ENCODE peak calls at places on chromosomes 5 and 9, in ten cellular contexts. One of them, this sample, is unnamed.

GRCh38 chr9:89491688-89492087 is 6.2 kb downstream of the SEMA4D start:
- DNase-seq in neural crest cell: no peak
- DNase-seq in LNCaP clone FGC: no peak
- DNase-seq in GM06990: no peak
- DNase-seq in brain microvascular endothelial cell: no peak
- DNase-seq in astrocyte: no peak
- DNase-seq in HepG2: no peak
- DNase-seq in astrocyte of the spinal cord: no peak
- DNase-seq in GM12864: no peak
- DNase-seq in fibroblast of pulmonary artery: no peak
- DNase-seq in this sample: no peak

GRCh38 chr9:114002271-114002985 is 75.7 kb downstream of the AMBP start:
- DNase-seq in neural crest cell: no peak
- DNase-seq in LNCaP clone FGC: no peak
- DNase-seq in GM06990: no peak
- DNase-seq in brain microvascular endothelial cell: no peak
- DNase-seq in astrocyte: no peak
- DNase-seq in HepG2: no peak
- DNase-seq in astrocyte of the spinal cord: no peak
- DNase-seq in GM12864: no peak
- DNase-seq in fibroblast of pulmonary artery: no peak
- DNase-seq in this sample: no peak

GRCh38 chr9:127448112-127448805 is 2.9 kb downstream of the RPL12 start:
- DNase-seq in neural crest cell: no peak
- DNase-seq in LNCaP clone FGC: no peak
- DNase-seq in GM06990: no peak
- DNase-seq in brain microvascular endothelial cell: no peak
- DNase-seq in astrocyte: no peak
- DNase-seq in HepG2: no peak
- DNase-seq in astrocyte of the spinal cord: no peak
- DNase-seq in GM12864: no peak
- DNase-seq in fibroblast of pulmonary artery: no peak
- DNase-seq in this sample: no peak

GRCh38 chr9:81032831-81033230 is 656.5 kb downstream of the TLE1 start:
- DNase-seq in neural crest cell: peak; percentile 3
- DNase-seq in LNCaP clone FGC: no peak
- DNase-seq in GM06990: no peak
- DNase-seq in brain microvascular endothelial cell: peak; percentile 10
- DNase-seq in astrocyte: peak; percentile 81
- DNase-seq in HepG2: no peak
- DNase-seq in astrocyte of the spinal cord: peak; percentile 65
- DNase-seq in GM12864: no peak
- DNase-seq in fibroblast of pulmonary artery: peak; percentile 5
- DNase-seq in this sample: peak; percentile 4

GRCh38 chr5:79886456-79886855 is 104.6 kb downstream of the MTX3 start:
- DNase-seq in neural crest cell: no peak
- DNase-seq in LNCaP clone FGC: no peak
- DNase-seq in GM06990: no peak
- DNase-seq in brain microvascular endothelial cell: no peak
- DNase-seq in astrocyte: no peak
- DNase-seq in HepG2: no peak
- DNase-seq in astrocyte of the spinal cord: no peak
- DNase-seq in GM12864: no peak
- DNase-seq in fibroblast of pulmonary artery: no peak
- DNase-seq in this sample: no peak

GRCh38 chr9:34988218-34989055 is 1.1 kb upstream of the DNAJB5 start:
- DNase-seq in neural crest cell: no peak
- DNase-seq in LNCaP clone FGC: no peak
- DNase-seq in GM06990: peak; percentile 41
- DNase-seq in brain microvascular endothelial cell: no peak
- DNase-seq in astrocyte: no peak
- DNase-seq in HepG2: no peak
- DNase-seq in astrocyte of the spinal cord: no peak
- DNase-seq in GM12864: no peak
- DNase-seq in fibroblast of pulmonary artery: no peak
- DNase-seq in this sample: no peak

GRCh38 chr5:181190711-181191525 is 14.1 kb downstream of the TRIM7 start:
- DNase-seq in neural crest cell: peak; percentile 46
- DNase-seq in LNCaP clone FGC: no peak
- DNase-seq in GM06990: peak; percentile 76
- DNase-seq in brain microvascular endothelial cell: no peak
- DNase-seq in astrocyte: no peak
- DNase-seq in HepG2: no peak
- DNase-seq in astrocyte of the spinal cord: no peak
- DNase-seq in GM12864: no peak
- DNase-seq in fibroblast of pulmonary artery: peak; percentile 46
- DNase-seq in this sample: no peak

GRCh38 chr5:44875661-44876250 is 67.0 kb downstream of the MRPS30 start:
- DNase-seq in neural crest cell: no peak
- DNase-seq in LNCaP clone FGC: no peak
- DNase-seq in GM06990: peak; percentile 76
- DNase-seq in brain microvascular endothelial cell: no peak
- DNase-seq in astrocyte: peak; percentile 92
- DNase-seq in HepG2: peak; percentile 51
- DNase-seq in astrocyte of the spinal cord: peak; percentile 92
- DNase-seq in GM12864: peak; percentile 59
- DNase-seq in fibroblast of pulmonary artery: no peak
- DNase-seq in this sample: no peak

GRCh38 chr9:136694163-136694864 is 7.1 kb upstream of the AGPAT2 start:
- DNase-seq in neural crest cell: peak; percentile 61
- DNase-seq in LNCaP clone FGC: no peak
- DNase-seq in GM06990: no peak
- DNase-seq in brain microvascular endothelial cell: no peak
- DNase-seq in astrocyte: no peak
- DNase-seq in HepG2: peak; percentile 33
- DNase-seq in astrocyte of the spinal cord: no peak
- DNase-seq in GM12864: no peak
- DNase-seq in fibroblast of pulmonary artery: peak; percentile 50
- DNase-seq in this sample: no peak

GRCh38 chr5:14261237-14261636 is 118.1 kb downstream of the TRIO start:
- DNase-seq in neural crest cell: no peak
- DNase-seq in LNCaP clone FGC: no peak
- DNase-seq in GM06990: no peak
- DNase-seq in brain microvascular endothelial cell: no peak
- DNase-seq in astrocyte: no peak
- DNase-seq in HepG2: no peak
- DNase-seq in astrocyte of the spinal cord: no peak
- DNase-seq in GM12864: no peak
- DNase-seq in fibroblast of pulmonary artery: no peak
- DNase-seq in this sample: no peak

GRCh38 chr5:1140188-1140817 is 28.4 kb upstream of the SLC12A7 start:
- DNase-seq in neural crest cell: peak; percentile 53
- DNase-seq in LNCaP clone FGC: peak; percentile 36
- DNase-seq in GM06990: peak; percentile 71
- DNase-seq in brain microvascular endothelial cell: no peak
- DNase-seq in astrocyte: peak; percentile 6
- DNase-seq in HepG2: peak; percentile 54
- DNase-seq in astrocyte of the spinal cord: no peak
- DNase-seq in GM12864: no peak
- DNase-seq in fibroblast of pulmonary artery: peak; percentile 48
- DNase-seq in this sample: no peak

GRCh38 chr5:56166671-56167070 is 66.5 kb downstream of the ANKRD55 start:
- DNase-seq in neural crest cell: no peak
- DNase-seq in LNCaP clone FGC: no peak
- DNase-seq in GM06990: no peak
- DNase-seq in brain microvascular endothelial cell: no peak
- DNase-seq in astrocyte: no peak
- DNase-seq in HepG2: no peak
- DNase-seq in astrocyte of the spinal cord: no peak
- DNase-seq in GM12864: no peak
- DNase-seq in fibroblast of pulmonary artery: no peak
- DNase-seq in this sample: no peak

GRCh38 chr5:57776035-57776434 is 293.4 kb upstream of the ACTBL2 start:
- DNase-seq in neural crest cell: no peak
- DNase-seq in LNCaP clone FGC: no peak
- DNase-seq in GM06990: no peak
- DNase-seq in brain microvascular endothelial cell: no peak
- DNase-seq in astrocyte: no peak
- DNase-seq in HepG2: no peak
- DNase-seq in astrocyte of the spinal cord: no peak
- DNase-seq in GM12864: no peak
- DNase-seq in fibroblast of pulmonary artery: no peak
- DNase-seq in this sample: no peak

GRCh38 chr9:87665516-87665915 is 60.4 kb upstream of the CTSL start:
- DNase-seq in neural crest cell: no peak
- DNase-seq in LNCaP clone FGC: no peak
- DNase-seq in GM06990: no peak
- DNase-seq in brain microvascular endothelial cell: no peak
- DNase-seq in astrocyte: no peak
- DNase-seq in HepG2: no peak
- DNase-seq in astrocyte of the spinal cord: no peak
- DNase-seq in GM12864: no peak
- DNase-seq in fibroblast of pulmonary artery: no peak
- DNase-seq in this sample: no peak
- TF ChIP-seq CTCF in neural crest cell: no peak
- TF ChIP-seq CTCF in LNCaP clone FGC: no peak
- TF ChIP-seq CTCF in GM06990: no peak
- TF ChIP-seq CTCF in brain microvascular endothelial cell: no peak
- TF ChIP-seq CTCF in astrocyte: no peak
- TF ChIP-seq CTCF in HepG2: no peak
- TF ChIP-seq CTCF in astrocyte of the spinal cord: no peak
- TF ChIP-seq CTCF in GM12864: no peak
- TF ChIP-seq CTCF in fibroblast of pulmonary artery: no peak
- TF ChIP-seq CTCF in this sample: no peak

DNA sequence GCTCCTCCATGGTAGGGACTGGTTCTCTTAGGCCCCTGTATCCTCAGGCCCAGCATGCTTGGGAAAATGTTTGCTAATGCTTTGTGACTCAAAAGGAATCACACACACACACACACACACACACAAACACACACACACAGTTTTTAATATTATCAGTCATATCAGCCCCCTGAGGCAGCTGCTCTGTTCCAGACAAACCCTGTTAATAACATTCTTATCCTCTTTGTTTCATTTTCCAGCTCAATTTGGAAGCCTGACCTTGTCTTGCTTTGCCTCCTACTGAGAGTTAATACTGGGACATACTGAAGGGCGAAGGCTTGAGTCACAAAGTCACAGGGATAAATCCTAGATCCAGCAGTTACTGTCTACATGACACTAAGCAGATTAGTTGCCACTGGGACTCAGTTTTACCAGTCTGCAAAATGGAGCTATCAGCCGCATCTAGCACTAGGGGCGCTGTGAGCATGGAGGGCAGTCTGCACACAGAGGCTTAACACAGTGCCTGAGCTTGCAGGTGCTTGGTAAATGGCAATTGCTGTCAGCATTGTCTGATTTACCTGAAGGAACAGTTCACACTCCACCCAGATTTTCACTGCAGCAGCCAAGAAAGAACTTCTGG is 37.1 kb upstream of the KCNMB1 start:
- DNase-seq in neural crest cell: no peak
- DNase-seq in LNCaP clone FGC: no peak
- DNase-seq in GM06990: no peak
- DNase-seq in brain microvascular endothelial cell: no peak
- DNase-seq in astrocyte: no peak
- DNase-seq in HepG2: no peak
- DNase-seq in astrocyte of the spinal cord: no peak
- DNase-seq in GM12864: no peak
- DNase-seq in fibroblast of pulmonary artery: no peak
- DNase-seq in this sample: no peak
- TF ChIP-seq CTCF in neural crest cell: peak; percentile 18
- TF ChIP-seq CTCF in LNCaP clone FGC: peak; percentile 28
- TF ChIP-seq CTCF in GM06990: peak; percentile 78
- TF ChIP-seq CTCF in brain microvascular endothelial cell: peak; percentile 4
- TF ChIP-seq CTCF in astrocyte: no peak
- TF ChIP-seq CTCF in HepG2: no peak
- TF ChIP-seq CTCF in astrocyte of the spinal cord: no peak
- TF ChIP-seq CTCF in GM12864: peak; percentile 75
- TF ChIP-seq CTCF in fibroblast of pulmonary artery: no peak
- TF ChIP-seq CTCF in this sample: no peak

GRCh38 chr9:36386396-36386795 is 13.7 kb downstream of the RNF38 start:
- DNase-seq in neural crest cell: no peak
- DNase-seq in LNCaP clone FGC: no peak
- DNase-seq in GM06990: no peak
- DNase-seq in brain microvascular endothelial cell: peak; percentile 15
- DNase-seq in astrocyte: no peak
- DNase-seq in HepG2: no peak
- DNase-seq in astrocyte of the spinal cord: no peak
- DNase-seq in GM12864: no peak
- DNase-seq in fibroblast of pulmonary artery: no peak
- DNase-seq in this sample: no peak
- TF ChIP-seq CTCF in neural crest cell: no peak
- TF ChIP-seq CTCF in LNCaP clone FGC: no peak
- TF ChIP-seq CTCF in GM06990: no peak
- TF ChIP-seq CTCF in brain microvascular endothelial cell: no peak
- TF ChIP-seq CTCF in astrocyte: no peak
- TF ChIP-seq CTCF in HepG2: no peak
- TF ChIP-seq CTCF in astrocyte of the spinal cord: no peak
- TF ChIP-seq CTCF in GM12864: no peak
- TF ChIP-seq CTCF in fibroblast of pulmonary artery: no peak
- TF ChIP-seq CTCF in this sample: no peak

GRCh38 chr5:157352756-157353340 is 86.9 kb downstream of the CYFIP2 start:
- DNase-seq in neural crest cell: no peak
- DNase-seq in LNCaP clone FGC: no peak
- DNase-seq in GM06990: no peak
- DNase-seq in brain microvascular endothelial cell: no peak
- DNase-seq in astrocyte: no peak
- DNase-seq in HepG2: no peak
- DNase-seq in astrocyte of the spinal cord: no peak
- DNase-seq in GM12864: no peak
- DNase-seq in fibroblast of pulmonary artery: no peak
- DNase-seq in this sample: no peak

GRCh38 chr5:157357823-157358222 is 91.9 kb downstream of the CYFIP2 start:
- DNase-seq in neural crest cell: no peak
- DNase-seq in LNCaP clone FGC: no peak
- DNase-seq in GM06990: no peak
- DNase-seq in brain microvascular endothelial cell: no peak
- DNase-seq in astrocyte: no peak
- DNase-seq in HepG2: no peak
- DNase-seq in astrocyte of the spinal cord: no peak
- DNase-seq in GM12864: no peak
- DNase-seq in fibroblast of pulmonary artery: no peak
- DNase-seq in this sample: no peak

GRCh38 chr5:157351386-157352089 is 85.6 kb downstream of the CYFIP2 start:
- DNase-seq in neural crest cell: no peak
- DNase-seq in LNCaP clone FGC: no peak
- DNase-seq in GM06990: no peak
- DNase-seq in brain microvascular endothelial cell: no peak
- DNase-seq in astrocyte: no peak
- DNase-seq in HepG2: no peak
- DNase-seq in astrocyte of the spinal cord: no peak
- DNase-seq in GM12864: no peak
- DNase-seq in fibroblast of pulmonary artery: peak; percentile 27
- DNase-seq in this sample: no peak

GRCh38 chr5:157356576-157356975 is 90.7 kb downstream of the CYFIP2 start:
- DNase-seq in neural crest cell: no peak
- DNase-seq in LNCaP clone FGC: no peak
- DNase-seq in GM06990: no peak
- DNase-seq in brain microvascular endothelial cell: no peak
- DNase-seq in astrocyte: no peak
- DNase-seq in HepG2: no peak
- DNase-seq in astrocyte of the spinal cord: no peak
- DNase-seq in GM12864: no peak
- DNase-seq in fibroblast of pulmonary artery: no peak
- DNase-seq in this sample: no peak

DNA sequence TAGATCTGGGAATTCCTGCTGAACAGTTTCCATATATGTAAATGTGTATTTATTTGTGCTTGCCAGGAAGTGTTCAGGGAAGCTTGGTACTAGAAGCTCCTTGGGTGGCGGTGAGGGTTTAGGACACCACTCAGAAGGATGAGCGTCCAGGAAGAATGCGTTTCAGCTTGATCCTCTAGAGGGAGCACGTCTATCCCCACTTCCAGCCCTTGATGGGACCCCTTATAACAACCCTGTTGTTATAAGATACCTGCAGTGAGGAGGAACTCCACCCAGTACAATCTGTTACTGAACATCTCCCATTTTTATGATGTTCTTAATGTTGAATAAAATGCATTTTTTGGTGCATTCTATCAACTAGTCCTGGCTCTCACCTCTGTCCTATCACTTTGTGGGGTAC is 88.9 kb downstream of the CYFIP2 start:
- DNase-seq in neural crest cell: no peak
- DNase-seq in LNCaP clone FGC: no peak
- DNase-seq in GM06990: no peak
- DNase-seq in brain microvascular endothelial cell: no peak
- DNase-seq in astrocyte: no peak
- DNase-seq in HepG2: no peak
- DNase-seq in astrocyte of the spinal cord: no peak
- DNase-seq in GM12864: no peak
- DNase-seq in fibroblast of pulmonary artery: no peak
- DNase-seq in this sample: no peak
- TF ChIP-seq CTCF in neural crest cell: peak; percentile 52
- TF ChIP-seq CTCF in LNCaP clone FGC: peak; percentile 41
- TF ChIP-seq CTCF in GM06990: peak; percentile 35
- TF ChIP-seq CTCF in brain microvascular endothelial cell: peak; percentile 71
- TF ChIP-seq CTCF in astrocyte: peak; percentile 28
- TF ChIP-seq CTCF in HepG2: peak; percentile 41
- TF ChIP-seq CTCF in astrocyte of the spinal cord: peak; percentile 49
- TF ChIP-seq CTCF in GM12864: peak; percentile 37
- TF ChIP-seq CTCF in fibroblast of pulmonary artery: peak; percentile 55
- TF ChIP-seq CTCF in this sample: peak; percentile 71

This sample was measured in HFFc6.